ENCODE peak calls at places on chromosomes 11 and 22, in six cellular contexts. One of them, this sample, is unnamed.

GRCh38 chr11:72676874-72677341 is 2.7 kb upstream of the PDE2A start:
- DNase-seq in PC-3: peak
- DNase-seq in A549: peak
- DNase-seq in thyroid gland: peak
- DNase-seq in heart right ventricle: peak
- DNase-seq in PC-9: no peak
- DNase-seq in this sample: no peak

GRCh38 chr22:27372969-27373670 is 428.4 kb downstream of the MN1 start:
- DNase-seq in A549: no peak
- DNase-seq in heart right ventricle: no peak
- DNase-seq in PC-9: no peak
- DNase-seq in thyroid gland: no peak
- DNase-seq in PC-3: peak
- DNase-seq in this sample: no peak

GRCh38 chr11:65499713-65500261 is 942 bp downstream of the MALAT1 start:
- DNase-seq in thyroid gland: no peak
- DNase-seq in PC-3: no peak
- DNase-seq in A549: no peak
- DNase-seq in heart right ventricle: no peak
- DNase-seq in PC-9: no peak
- DNase-seq in this sample: no peak

GRCh38 chr11:45847908-45848316 is 637 bp downstream of the CRY2 start:
- DNase-seq in heart right ventricle: peak
- DNase-seq in A549: peak
- DNase-seq in PC-3: peak
- DNase-seq in thyroid gland: peak
- DNase-seq in PC-9: peak
- DNase-seq in this sample: no peak

GRCh38 chr11:44877908-44878459 is 72.7 kb downstream of the TP53I11 start:
- DNase-seq in heart right ventricle: no peak
- DNase-seq in A549: no peak
- DNase-seq in PC-3: no peak
- DNase-seq in PC-9: no peak
- DNase-seq in thyroid gland: no peak
- DNase-seq in this sample: no peak

GRCh38 chr11:14418801-14419417 is 59.9 kb upstream of the RRAS2 start:
- DNase-seq in thyroid gland: no peak
- DNase-seq in PC-3: peak
- DNase-seq in PC-9: no peak
- DNase-seq in heart right ventricle: no peak
- DNase-seq in A549: peak
- DNase-seq in this sample: no peak

GRCh38 chr11:46972343-46972742 is 35.8 kb downstream of the CSTPP1 start:
- DNase-seq in PC-9: no peak
- DNase-seq in thyroid gland: no peak
- DNase-seq in heart right ventricle: no peak
- DNase-seq in A549: no peak
- DNase-seq in PC-3: no peak
- DNase-seq in this sample: no peak

GRCh38 chr11:31875861-31876625 is 64.9 kb upstream of the PAX6 start:
- DNase-seq in thyroid gland: no peak
- DNase-seq in PC-9: peak
- DNase-seq in heart right ventricle: no peak
- DNase-seq in PC-3: no peak
- DNase-seq in A549: no peak
- DNase-seq in this sample: no peak

GRCh38 chr11:109697140-109697843 is 275.3 kb downstream of the C11orf87 start:
- DNase-seq in PC-3: peak
- DNase-seq in A549: peak
- DNase-seq in heart right ventricle: no peak
- DNase-seq in thyroid gland: no peak
- DNase-seq in PC-9: no peak
- DNase-seq in this sample: peak

GRCh38 chr22:39458443-39459083 is 1.8 kb downstream of the MGAT3 start:
- DNase-seq in PC-3: no peak
- DNase-seq in heart right ventricle: no peak
- DNase-seq in thyroid gland: no peak
- DNase-seq in A549: no peak
- DNase-seq in PC-9: no peak
- DNase-seq in this sample: no peak

GRCh38 chr11:43825217-43825816 is 55.3 kb upstream of the ALKBH3 start:
- DNase-seq in PC-3: peak
- DNase-seq in PC-9: no peak
- DNase-seq in thyroid gland: peak
- DNase-seq in A549: peak
- DNase-seq in heart right ventricle: no peak
- DNase-seq in this sample: no peak

GRCh38 chr22:46001426-46002106 is 24.6 kb upstream of the WNT7B start:
- DNase-seq in A549: no peak
- DNase-seq in PC-3: no peak
- DNase-seq in PC-9: no peak
- DNase-seq in thyroid gland: peak
- DNase-seq in heart right ventricle: no peak
- DNase-seq in this sample: no peak

GRCh38 chr11:117197516-117198456 is 1.4 kb upstream of the TAGLN start:
- DNase-seq in PC-3: peak
- DNase-seq in heart right ventricle: peak
- DNase-seq in thyroid gland: peak
- DNase-seq in PC-9: no peak
- DNase-seq in A549: no peak
- DNase-seq in this sample: no peak

GRCh38 chr11:128868851-128869671 is 2.0 kb upstream of the KCNJ1 start:
- DNase-seq in PC-9: no peak
- DNase-seq in heart right ventricle: no peak
- DNase-seq in thyroid gland: no peak
- DNase-seq in PC-3: no peak
- DNase-seq in A549: no peak
- DNase-seq in this sample: no peak

GRCh38 chr22:44085743-44086741 is 61.9 kb downstream of the PARVB start:
- DNase-seq in A549: peak
- DNase-seq in thyroid gland: peak
- DNase-seq in heart right ventricle: peak
- DNase-seq in PC-3: peak
- DNase-seq in PC-9: peak
- DNase-seq in this sample: peak

GRCh38 chr22:29838599-29838956 is 504 bp upstream of the ASCC2 start:
- DNase-seq in thyroid gland: no peak
- DNase-seq in heart right ventricle: no peak
- DNase-seq in PC-3: no peak
- DNase-seq in A549: no peak
- DNase-seq in PC-9: no peak
- DNase-seq in this sample: no peak
- H3K4me3 ChIP-seq in thyroid gland: no peak
- H3K4me3 ChIP-seq in heart right ventricle: peak
- H3K4me3 ChIP-seq in PC-3: peak
- H3K4me3 ChIP-seq in A549: peak
- H3K4me3 ChIP-seq in PC-9: peak
- H3K4me3 ChIP-seq in this sample: peak

DNA sequence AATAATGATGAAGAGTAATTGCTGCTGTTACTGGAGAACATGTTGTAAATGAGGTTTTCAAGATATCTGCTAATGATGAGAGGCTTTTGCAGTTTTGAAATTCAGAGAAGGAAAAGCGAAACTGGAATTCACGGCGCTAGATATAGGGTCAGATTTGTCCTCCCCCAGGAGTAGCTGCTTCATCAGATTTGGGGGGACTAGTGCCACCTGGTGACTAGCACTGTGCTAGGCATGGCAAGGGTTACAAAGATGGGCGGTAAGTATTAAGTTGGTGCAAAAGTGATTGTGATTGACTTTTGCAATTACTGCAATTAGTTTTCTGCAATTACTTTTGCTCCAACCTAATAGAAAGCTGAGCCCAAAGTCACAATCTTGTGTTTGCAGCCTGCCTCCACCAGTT is 879.9 kb upstream of the TENM4 start:
- DNase-seq in PC-9: no peak
- DNase-seq in thyroid gland: no peak
- DNase-seq in A549: no peak
- DNase-seq in heart right ventricle: no peak
- DNase-seq in PC-3: peak
- DNase-seq in this sample: no peak
- TF ChIP-seq CTCF in PC-9: peak
- TF ChIP-seq CTCF in thyroid gland: no peak
- TF ChIP-seq CTCF in A549: no peak
- TF ChIP-seq CTCF in heart right ventricle: no peak
- TF ChIP-seq CTCF in PC-3: peak
- TF ChIP-seq CTCF in this sample: peak

DNA sequence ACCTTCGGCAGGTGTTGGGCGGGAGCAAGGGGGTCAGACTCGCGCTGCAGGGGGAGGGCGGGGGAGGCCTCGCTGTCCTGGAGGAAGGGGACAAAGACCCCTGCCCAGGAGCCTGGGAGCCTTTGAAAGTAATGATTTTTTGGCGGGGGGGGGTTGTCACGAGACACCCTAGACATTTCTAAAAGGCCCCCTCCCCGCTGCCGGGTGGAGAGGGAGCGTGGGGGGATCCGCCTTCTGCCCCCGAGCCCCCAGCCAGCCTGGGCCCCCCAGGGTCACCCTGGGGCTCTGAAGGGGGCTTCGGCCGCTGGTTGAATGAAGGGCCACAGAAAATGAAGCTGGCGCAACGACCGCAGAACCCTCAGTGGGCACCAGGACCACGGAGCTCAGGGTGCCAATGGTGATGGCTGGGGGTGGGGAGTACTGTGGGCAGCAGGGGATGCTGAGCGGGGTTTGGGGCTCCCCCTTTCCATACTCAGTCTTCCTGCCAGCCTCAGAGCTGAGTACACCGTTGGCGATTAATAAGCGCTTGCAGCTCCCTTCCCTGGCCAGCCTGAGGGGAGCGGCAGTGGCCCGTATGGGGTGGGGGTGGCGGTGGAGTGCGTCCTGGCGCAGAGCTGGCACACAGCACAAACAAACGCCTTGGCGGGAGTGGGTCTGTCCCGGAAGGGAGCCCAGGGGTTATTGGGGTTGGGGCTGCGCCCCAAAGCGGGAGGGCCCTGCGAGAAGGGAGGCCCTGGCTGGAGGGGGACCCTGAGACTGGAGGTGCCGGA is 1.2 kb upstream of the DUSP8 start:
- DNase-seq in PC-9: no peak
- DNase-seq in A549: no peak
- DNase-seq in heart right ventricle: no peak
- DNase-seq in thyroid gland: peak
- DNase-seq in PC-3: no peak
- DNase-seq in this sample: no peak
- H3K4me3 ChIP-seq in PC-9: no peak
- H3K4me3 ChIP-seq in A549: peak
- H3K4me3 ChIP-seq in heart right ventricle: peak
- H3K4me3 ChIP-seq in thyroid gland: no peak
- H3K4me3 ChIP-seq in PC-3: peak
- H3K4me3 ChIP-seq in this sample: no peak

GRCh38 chr11:113387605-113388211 is at the start of gene ANKK1:
- DNase-seq in heart right ventricle: no peak
- DNase-seq in PC-3: no peak
- DNase-seq in A549: no peak
- DNase-seq in PC-9: no peak
- DNase-seq in thyroid gland: peak
- DNase-seq in this sample: no peak
- TF ChIP-seq CTCF in heart right ventricle: peak
- TF ChIP-seq CTCF in PC-3: no peak
- TF ChIP-seq CTCF in A549: no peak
- TF ChIP-seq CTCF in PC-9: no peak
- TF ChIP-seq CTCF in thyroid gland: peak
- TF ChIP-seq CTCF in this sample: peak

GRCh38 chr11:75667268-75667830 is 1.5 kb downstream of the MAP6 start:
- DNase-seq in A549: peak
- DNase-seq in PC-3: peak
- DNase-seq in heart right ventricle: peak
- DNase-seq in PC-9: no peak
- DNase-seq in thyroid gland: peak
- DNase-seq in this sample: no peak

GRCh38 chr11:75664366-75664765 is 4.5 kb downstream of the MAP6 start:
- DNase-seq in thyroid gland: no peak
- DNase-seq in heart right ventricle: no peak
- DNase-seq in PC-9: no peak
- DNase-seq in PC-3: no peak
- DNase-seq in A549: no peak
- DNase-seq in this sample: no peak

GRCh38 chr11:75659836-75660235 is 9.0 kb downstream of the MAP6 start:
- DNase-seq in thyroid gland: no peak
- DNase-seq in PC-3: no peak
- DNase-seq in A549: no peak
- DNase-seq in PC-9: no peak
- DNase-seq in heart right ventricle: no peak
- DNase-seq in this sample: no peak

GRCh38 chr11:75665126-75665525 is 3.7 kb downstream of the MAP6 start:
- DNase-seq in PC-3: no peak
- DNase-seq in thyroid gland: no peak
- DNase-seq in heart right ventricle: no peak
- DNase-seq in A549: no peak
- DNase-seq in PC-9: no peak
- DNase-seq in this sample: no peak

GRCh38 chr11:75663808-75664207 is 5.0 kb downstream of the MAP6 start:
- DNase-seq in PC-9: no peak
- DNase-seq in A549: no peak
- DNase-seq in PC-3: no peak
- DNase-seq in heart right ventricle: no peak
- DNase-seq in thyroid gland: no peak
- DNase-seq in this sample: no peak
- H3K4me3 ChIP-seq in PC-9: no peak
- H3K4me3 ChIP-seq in A549: no peak
- H3K4me3 ChIP-seq in PC-3: no peak
- H3K4me3 ChIP-seq in heart right ventricle: no peak
- H3K4me3 ChIP-seq in thyroid gland: no peak
- H3K4me3 ChIP-seq in this sample: no peak